ENCODE peak calls at places on chromosome 1, in eight cellular contexts. U is Daoy, N is mesothelial cell of epicardium, L is fibroblast of pulmonary artery, Y is activated T-cell treated with anti-CD3 and anti-CD28 coated beads for 24 hours, J is MM.1S, D is progenitor cell of endocrine pancreas, Z is GM23338. A is an unnamed sample.

GRCh38 chr1:1630191-1630964 is 1.6 kb upstream of the MMP23B start:
- DNase-seq in U (no peak), N (no peak), L (peak), Y (peak), J (peak), D (no peak), Z (peak), A (peak)

GRCh38 chr1:166884040-166884642 is 8.1 kb upstream of the TADA1 start:
- DNase-seq in U (peak), N (peak), L (peak), Y (peak), J (no peak), D (peak), Z (peak), A (no peak)

GRCh38 chr1:44677201-44677520 is 2.6 kb downstream of the ARMH1 start:
- DNase-seq in U (peak), N (no peak), L (peak), Y (no peak), J (peak), D (no peak), Z (peak), A (peak)

GRCh38 chr1:14682941-14683340 is 84.5 kb downstream of the KAZN start:
- DNase-seq in U (no peak), N (no peak), L (no peak), Y (no peak), J (no peak), D (no peak), Z (no peak), A (no peak)

GRCh38 chr1:116020668-116021272 is 44.5 kb downstream of the SLC22A15 start:
- DNase-seq in U (peak), N (no peak), L (peak), Y (peak), J (peak), D (no peak), Z (peak), A (peak)

GRCh38 chr1:174242856-174243255 is 83.5 kb downstream of the RABGAP1L start:
- DNase-seq in U (no peak), N (no peak), L (no peak), Y (no peak), J (no peak), D (no peak), Z (no peak), A (no peak)

GRCh38 chr1:1153874-1154273 is 19.8 kb upstream of the TTLL10 start:
- DNase-seq in U (no peak), N (no peak), L (peak), Y (no peak), J (no peak), D (no peak), Z (no peak), A (no peak)

GRCh38 chr1:154170547-154171221 is 15.8 kb upstream of the NUP210L start:
- DNase-seq in U (no peak), N (no peak), L (no peak), Y (peak), J (no peak), D (no peak), Z (no peak), A (no peak)

GRCh38 chr1:229848762-229849677 is 218.0 kb upstream of the GALNT2 start:
- DNase-seq in U (peak), N (no peak), L (peak), Y (no peak), J (peak), D (no peak), Z (peak), A (peak)

GRCh38 chr1:204072951-204073836 is at the start of gene SOX13:
- DNase-seq in U (peak), N (peak), L (peak), Y (no peak), J (peak), D (peak), Z (peak), A (peak)

GRCh38 chr1:164784960-164785359 is 226.0 kb downstream of the PBX1 start:
- DNase-seq in U (no peak), N (no peak), L (no peak), Y (no peak), J (no peak), D (no peak), Z (no peak), A (no peak)

GRCh38 chr1:95407864-95408291 is 173.9 kb downstream of the RWDD3 start:
- DNase-seq in U (no peak), N (no peak), L (no peak), Y (no peak), J (no peak), D (no peak), Z (peak), A (no peak)

GRCh38 chr1:209688746-209689234 is 13.6 kb downstream of the G0S2 start:
- DNase-seq in U (peak), N (no peak), L (peak), Y (no peak), J (no peak), D (no peak), Z (no peak), A (no peak)

GRCh38 chr1:172473842-172474241 is 30.0 kb upstream of the PIGC start:
- DNase-seq in U (no peak), N (no peak), L (no peak), Y (no peak), J (no peak), D (no peak), Z (no peak), A (no peak)

GRCh38 chr1:76433528-76433927 is 359.0 kb downstream of the ST6GALNAC3 start:
- DNase-seq in U (peak), N (no peak), L (peak), Y (no peak), J (no peak), D (no peak), Z (no peak), A (peak)

GRCh38 chr1:180633092-180634045 is 1.5 kb downstream of the XPR1 start:
- DNase-seq in U (no peak), N (no peak), L (peak), Y (no peak), J (no peak), D (no peak), Z (no peak), A (no peak)

GRCh38 chr1:223771814-223772770 is 59.8 kb downstream of the CAPN2 start:
- DNase-seq in U (peak), N (no peak), L (peak), Y (no peak), J (peak), D (no peak), Z (peak), A (no peak)

GRCh38 chr1:226628624-226629155 is 80.1 kb downstream of the STUM start:
- DNase-seq in U (no peak), N (no peak), L (no peak), Y (no peak), J (no peak), D (no peak), Z (no peak), A (no peak)

GRCh38 chr1:59759156-59759925 is 55.4 kb upstream of the HOOK1 start:
- DNase-seq in U (peak), N (peak), L (peak), Y (peak), J (peak), D (peak), Z (peak), A (peak)

A was measured in NCI-H1930.